ENCODE peak calls at places on chromosomes 13 and 19, in five cellular contexts. K, R, V, S and T are unnamed samples.

GRCh38 chr13:101013245-101013644 is 338.6 kb upstream of the TMTC4 start:
- DNase-seq in V (no peak), K (no peak), R (no peak), S (no peak), T (no peak)

GRCh38 chr13:110254151-110254679 is 52.7 kb downstream of the COL4A1 start:
- DNase-seq in K (no peak), R (no peak), S (no peak), V (no peak), T (no peak)

GRCh38 chr19:40519352-40520322 is 52.8 kb downstream of the SPTBN4 start:
- DNase-seq in R (no peak), K (no peak), S (peak; percentile 74), V (peak; percentile 76), T (no peak)

GRCh38 chr13:112969692-112970338 is 801 bp downstream of the MCF2L start:
- DNase-seq in S (no peak), V (no peak), R (no peak), K (no peak), T (no peak)

GRCh38 chr19:31591258-31591657 is 242.0 kb upstream of the TSHZ3 start:
- DNase-seq in R (no peak), K (no peak), V (no peak), S (no peak), T (no peak)

GRCh38 chr19:19115954-19116353 is 22.3 kb downstream of the TMEM161A start:
- DNase-seq in K (peak; percentile 25), V (peak; percentile 77), S (peak; percentile 72), R (no peak), T (no peak)

GRCh38 chr13:65293530-65294198 is 1936.5 kb downstream of the PCDH9 start:
- DNase-seq in V (no peak), S (no peak), R (no peak), K (no peak), T (no peak)

GRCh38 chr19:49646586-49646985 is 4.6 kb downstream of the SCAF1 start:
- DNase-seq in S (no peak), R (no peak), K (no peak), V (no peak), T (no peak)

GRCh38 chr19:44582581-44583265 is 30.6 kb upstream of the IGSF23 start:
- DNase-seq in R (no peak), S (peak; percentile 53), K (no peak), V (peak; percentile 71), T (no peak)

GRCh38 chr19:10858204-10858828 is 10.1 kb downstream of the C19orf38 start:
- DNase-seq in R (no peak), S (peak; percentile 72), V (no peak), K (no peak), T (no peak)

GRCh38 chr13:112928958-112929777 is 39.8 kb upstream of the MCF2L start:
- DNase-seq in S (no peak), V (no peak), K (no peak), R (no peak), T (no peak)

GRCh38 chr19:45822716-45823115 is 7.6 kb upstream of the RSPH6A start:
- DNase-seq in K (no peak), R (no peak), S (no peak), V (no peak), T (no peak)

GRCh38 chr19:45972081-45972943 is 1.4 kb downstream of the NOVA2 start:
- DNase-seq in V (no peak), K (no peak), R (no peak), S (no peak), T (no peak)

GRCh38 chr13:49292742-49293498 is 45.2 kb downstream of the CDADC1 start:
- DNase-seq in S (no peak), R (no peak), V (no peak), K (no peak), T (no peak)

GRCh38 chr19:18152444-18152816 is 533 bp upstream of the PIK3R2 start:
- DNase-seq in R (peak; percentile 92), K (peak; percentile 95), V (peak; percentile 96), S (peak; percentile 99), T (no peak)